ENCODE peak calls at places on chromosomes 12 and 14, in four cellular contexts. O, R, K and G are unnamed samples.

GRCh38 chr14:62957562-62957961 is 87.7 kb downstream of the KCNH5 start:
- DNase-seq in O (no peak), K (no peak), R (no peak), G (no peak)

GRCh38 chr14:65258391-65258790 is 154.1 kb upstream of the FUT8 start:
- DNase-seq in K (no peak), O (peak; percentile 90), R (no peak), G (no peak)

GRCh38 chr14:102554835-102555819 is 37.3 kb upstream of the RCOR1 start:
- DNase-seq in K (no peak), O (no peak), R (peak; percentile 20), G (peak; percentile 75)

GRCh38 chr12:110199360-110200123 is 75.4 kb downstream of the IFT81 start:
- DNase-seq in O (peak; percentile 88), R (no peak), K (peak; percentile 20), G (no peak)

GRCh38 chr14:53963491-53964227 is 7.0 kb upstream of the BMP4 start:
- DNase-seq in R (no peak), K (no peak), O (no peak), G (peak; percentile 55)

GRCh38 chr14:94548999-94549985 is 11.9 kb upstream of the SERPINA4 start:
- DNase-seq in K (no peak), R (peak; percentile 65), O (peak; percentile 56), G (peak; percentile 92)

GRCh38 chr12:106586535-106586802 is 3.7 kb downstream of the RFX4 start:
- DNase-seq in K (no peak), R (no peak), O (no peak), G (peak; percentile 19)

GRCh38 chr12:104656383-104656782 is 199.6 kb downstream of the CHST11 start:
- DNase-seq in K (no peak), O (no peak), R (no peak), G (no peak)

GRCh38 chr14:105508601-105509000 is 17.6 kb downstream of the TEDC1 start:
- DNase-seq in K (no peak), R (no peak), O (no peak), G (no peak)

GRCh38 chr14:77459072-77459723 is 1.3 kb downstream of the AHSA1 start:
- DNase-seq in O (peak; percentile 75), K (peak; percentile 24), R (peak; percentile 30), G (peak; percentile 80)

GRCh38 chr14:67426161-67426560 is 14.2 kb upstream of the PLEK2 start:
- DNase-seq in K (no peak), O (no peak), R (no peak), G (no peak)

DNA sequence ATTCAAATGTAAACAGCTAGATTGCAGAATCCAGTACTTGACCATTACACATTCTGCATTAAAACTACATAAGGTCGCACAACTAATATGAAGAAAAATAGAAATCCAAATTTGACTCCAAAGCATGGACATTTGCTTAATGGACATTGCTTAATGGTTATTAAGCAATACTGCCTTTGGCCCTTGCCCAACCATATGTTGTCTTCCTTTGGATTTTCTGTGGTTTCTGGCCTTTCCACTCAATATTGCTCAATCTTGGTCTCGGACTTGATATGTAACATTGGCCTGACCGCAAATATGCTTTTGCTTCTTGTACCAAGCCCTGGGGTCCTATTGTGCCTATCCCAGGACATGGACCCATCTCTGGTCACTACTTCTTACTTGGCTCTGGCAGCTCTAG is 67.2 kb downstream of the PTPRR start:
- DNase-seq in R (no peak), K (no peak), O (peak; percentile 2), G (no peak)
- TF ChIP-seq CBFB in R (no peak), K (no peak), O (no peak), G (no peak)

GRCh38 chr12:56629459-56630179 is 507 bp downstream of the BAZ2A start:
- DNase-seq in O (no peak), R (peak; percentile 64), K (no peak), G (no peak)
- TF ChIP-seq CBFB in O (no peak), R (no peak), K (no peak), G (no peak)

GRCh38 chr12:92973614-92974013 is 44.5 kb upstream of the EEA1 start:
- DNase-seq in R (no peak), O (peak; percentile 63), K (peak; percentile 95), G (no peak)

GRCh38 chr12:92977326-92977725 is 48.2 kb upstream of the EEA1 start:
- DNase-seq in R (no peak), O (no peak), K (no peak), G (no peak)

GRCh38 chr12:92974759-92975158 is 45.7 kb upstream of the EEA1 start:
- DNase-seq in K (no peak), O (no peak), R (no peak), G (no peak)

GRCh38 chr12:92978607-92979006 is 49.5 kb upstream of the EEA1 start:
- DNase-seq in O (no peak), K (no peak), R (no peak), G (no peak)
- TF ChIP-seq CBFB in O (no peak), K (no peak), R (no peak), G (no peak)

DNA sequence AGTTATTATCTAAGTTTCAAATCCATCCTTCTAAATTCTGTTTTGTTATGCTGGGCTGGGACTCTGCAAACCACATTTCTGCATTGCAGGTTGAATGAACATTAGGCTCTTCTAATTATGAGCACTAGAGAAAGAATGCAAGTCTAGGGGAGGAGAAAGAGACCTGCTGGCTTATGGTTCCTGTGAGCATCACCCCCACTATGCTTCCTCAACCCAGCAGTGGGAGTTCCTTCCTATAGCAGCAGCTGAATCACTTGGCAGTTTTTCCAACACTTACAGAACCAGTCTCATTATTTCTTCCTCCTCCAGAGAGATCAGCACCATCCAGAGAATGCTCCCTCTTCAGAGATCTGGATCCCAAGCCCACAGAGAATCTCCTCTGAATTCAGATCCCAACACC is 297.7 kb upstream of the CLEC14A start:
- DNase-seq in O (no peak), R (no peak), K (no peak), G (no peak)
- TF ChIP-seq CBFB in O (no peak), R (no peak), K (no peak), G (no peak)

GRCh38 chr12:10567813-10568212 is 45.6 kb downstream of the MAGOHB start:
- DNase-seq in O (no peak), K (no peak), R (no peak), G (no peak)

GRCh38 chr12:10562306-10562933 is 51.0 kb downstream of the MAGOHB start:
- DNase-seq in O (peak; percentile 16), R (peak; percentile 10), K (no peak), G (no peak)

GRCh38 chr12:10559241-10559640 is 53.6 kb downstream of the EIF2S3B start:
- DNase-seq in R (no peak), K (no peak), O (no peak), G (no peak)

GRCh38 chr12:10563002-10563401 is 50.4 kb downstream of the MAGOHB start:
- DNase-seq in R (no peak), O (no peak), K (no peak), G (no peak)

DNA sequence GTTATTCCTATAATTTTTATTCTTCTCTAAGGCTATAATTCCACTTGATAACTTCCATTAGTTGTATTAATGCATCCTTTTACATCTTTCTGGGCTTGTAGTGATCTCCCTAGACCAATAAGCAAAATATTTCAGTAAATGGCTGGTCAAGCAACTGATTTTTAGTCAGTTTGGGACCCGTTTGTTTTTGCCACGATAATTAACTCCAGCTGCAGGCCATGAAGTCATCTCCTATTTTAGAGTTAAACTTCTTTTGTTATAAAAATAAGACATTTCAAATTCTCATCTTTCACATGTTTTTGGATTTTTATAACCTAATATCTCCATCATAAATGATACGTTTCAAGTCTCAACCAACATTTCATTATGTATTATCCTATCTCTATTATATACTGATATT is 49.4 kb downstream of the MAGOHB start:
- DNase-seq in R (no peak), O (no peak), K (no peak), G (no peak)
- TF ChIP-seq CBFB in R (no peak), O (no peak), K (no peak), G (no peak)